ENCODE peak calls at places on chromosomes 1 and 21, in ten cellular contexts. H is kidney, Y is choroid plexus epithelial cell, Q is A549, P is mucosa of descending colon, V is omental fat pad, L is left ventricle myocardium inferior, J is IMR-90, C is tibial artery, A is D721Med. E is an unnamed sample.

GRCh38 chr1:15323989-15324866 is 77.2 kb downstream of the FHAD1 start:
- DNase-seq in P (no peak), J (no peak), L (no peak), A (no peak), Q (no peak), H (no peak), C (no peak), Y (peak; percentile 24), V (no peak), E (no peak)

GRCh38 chr1:78833491-78833890 is 173.0 kb downstream of the ADGRL4 start:
- DNase-seq in V (no peak), J (peak; percentile 78), C (no peak), A (no peak), L (no peak), H (no peak), Y (peak; percentile 88), Q (no peak), P (no peak), E (no peak)

GRCh38 chr1:184646824-184647223 is 107.8 kb downstream of the EDEM3 start:
- DNase-seq in C (no peak), P (no peak), A (no peak), V (no peak), L (no peak), J (no peak), Y (no peak), Q (no peak), H (no peak), E (no peak)

GRCh38 chr1:68623700-68624099 is 126.8 kb upstream of the DEPDC1 start:
- DNase-seq in Q (no peak), J (no peak), H (no peak), L (peak; percentile 47), A (no peak), C (no peak), Y (no peak), P (no peak), V (no peak), E (no peak)

GRCh38 chr1:221720545-221720944 is 21.3 kb downstream of the DUSP10 start:
- DNase-seq in V (no peak), A (no peak), J (peak; percentile 58), Q (no peak), H (no peak), P (no peak), L (no peak), C (no peak), Y (no peak), E (no peak)

GRCh38 chr21:45264919-45265515 is 22.7 kb downstream of the POFUT2 start:
- DNase-seq in Y (no peak), L (no peak), H (peak; percentile 75), J (no peak), P (no peak), V (no peak), C (peak; percentile 15), Q (no peak), A (no peak), E (no peak)

GRCh38 chr1:27994060-27994459 is 34.3 kb downstream of the XKR8 start:
- DNase-seq in J (no peak), H (no peak), C (no peak), P (no peak), L (no peak), Q (no peak), A (no peak), V (no peak), Y (peak; percentile 63), E (no peak)

GRCh38 chr1:207217778-207218511 is 103.5 kb upstream of the CD55 start:
- DNase-seq in J (no peak), A (no peak), P (no peak), H (no peak), L (no peak), Q (no peak), V (no peak), C (no peak), Y (no peak), E (no peak)

GRCh38 chr1:220315070-220315839 is 43.0 kb upstream of the RAB3GAP2 start:
- DNase-seq in P (no peak), H (no peak), Y (no peak), V (no peak), C (peak; percentile 30), L (no peak), Q (no peak), J (no peak), A (no peak), E (no peak)

DNA sequence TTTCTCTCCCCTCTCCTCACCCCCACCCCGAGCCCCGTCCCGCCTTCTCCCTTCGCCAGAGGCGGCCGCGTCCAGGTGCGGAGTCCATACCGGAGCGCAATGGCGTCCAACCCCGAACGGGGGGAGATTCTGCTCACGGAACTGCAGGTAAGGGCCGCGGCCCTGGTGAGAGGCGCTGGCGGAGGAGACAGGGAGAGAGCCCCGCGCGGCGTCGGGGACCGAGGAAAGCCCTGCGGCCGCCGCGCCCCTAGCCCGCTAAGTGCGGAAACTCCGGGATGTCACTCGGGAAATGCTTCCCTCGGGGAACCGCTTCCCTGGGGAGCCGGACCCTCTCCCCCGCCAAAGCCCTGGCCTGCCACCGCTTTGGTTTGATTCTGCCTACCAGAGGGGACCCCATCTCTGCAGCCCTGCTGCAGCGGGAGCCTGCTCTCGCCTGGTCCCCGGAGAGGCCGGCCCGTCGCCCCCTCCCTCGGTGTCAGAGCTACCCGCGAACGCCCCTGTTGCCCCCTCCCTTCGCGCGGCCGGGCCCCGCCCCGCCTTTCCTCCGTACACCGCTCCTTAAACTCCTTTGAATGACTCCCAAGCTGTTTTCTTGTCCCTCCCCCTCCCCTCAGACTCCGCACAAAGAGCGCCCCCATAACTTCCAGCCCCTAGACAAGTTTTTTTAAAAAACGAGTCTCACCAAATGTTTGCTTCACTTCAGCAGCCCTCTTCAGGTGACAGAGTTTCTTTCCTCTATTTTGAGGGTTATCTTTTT is 587 bp downstream of the PKN2 start:
- DNase-seq in H (peak; percentile 90), C (peak; percentile 27), Q (peak; percentile 40), P (peak; percentile 71), L (peak; percentile 50), V (peak; percentile 24), J (peak; percentile 45), Y (peak; percentile 52), A (no peak), E (peak; percentile 55)
- TF ChIP-seq CTCF in H (no peak), C (no peak), Q (no peak), P (no peak), L (no peak), V (no peak), J (no peak), Y (no peak), A (peak; percentile 41), E (no peak)

DNA sequence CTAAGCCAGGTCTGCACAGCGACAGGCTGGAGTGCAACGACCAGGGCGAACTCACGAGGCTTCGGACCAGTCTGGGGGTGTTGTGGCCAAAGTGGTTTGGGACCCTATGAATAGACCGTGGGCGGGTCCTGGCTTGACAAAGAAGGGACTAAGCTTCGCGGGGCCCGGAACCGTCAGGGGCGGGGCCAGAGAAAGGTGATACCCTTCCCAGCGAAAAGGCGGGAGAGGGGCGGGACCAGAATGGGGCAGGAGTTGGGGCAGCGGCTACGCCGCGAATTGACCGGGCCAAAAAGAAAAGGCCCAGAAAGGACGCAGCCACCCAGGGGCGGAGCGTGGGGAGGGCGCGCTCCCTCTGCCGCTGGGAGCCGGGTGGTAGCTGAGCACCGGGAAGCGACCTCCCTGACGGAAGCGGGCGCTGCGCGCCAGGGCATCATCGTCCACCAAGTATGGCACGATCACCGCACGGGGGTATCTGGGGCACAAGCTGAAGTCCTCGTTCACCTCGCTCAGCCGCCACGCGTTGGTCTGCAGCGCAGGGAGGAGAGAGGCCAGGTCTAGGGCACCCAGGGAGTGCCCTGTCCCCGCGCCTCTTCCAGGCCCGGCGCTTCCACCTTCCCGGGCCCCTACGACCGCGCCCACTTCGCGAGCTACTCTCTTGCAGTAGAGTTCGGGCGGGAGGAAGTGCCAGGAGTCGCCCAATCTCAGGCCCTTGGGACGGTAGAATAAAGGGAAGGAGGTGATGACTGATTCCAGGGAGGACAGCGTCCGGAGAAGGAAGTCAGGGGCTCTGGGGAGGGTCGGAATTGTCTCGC is 6.7 kb upstream of the FAM167B start:
- DNase-seq in L (peak; percentile 73), Y (no peak), P (peak; percentile 74), A (no peak), J (peak; percentile 39), H (peak; percentile 93), V (peak; percentile 33), C (peak; percentile 69), Q (peak; percentile 53), E (peak; percentile 56)
- TF ChIP-seq CTCF in L (peak; percentile 47), Y (peak; percentile 9), P (no peak), A (peak; percentile 28), J (peak; percentile 18), H (peak; percentile 22), V (no peak), C (peak; percentile 28), Q (peak; percentile 36), E (no peak)

GRCh38 chr1:160662888-160663287 is 16.0 kb upstream of the SLAMF1 start:
- DNase-seq in V (no peak), Y (no peak), A (no peak), J (no peak), Q (no peak), P (no peak), C (no peak), L (no peak), H (no peak), E (no peak)
- TF ChIP-seq CTCF in V (no peak), Y (no peak), A (no peak), J (no peak), Q (no peak), P (no peak), C (no peak), L (no peak), H (no peak), E (no peak)

GRCh38 chr1:205600085-205600484 is 31.7 kb downstream of the ELK4 start:
- DNase-seq in C (no peak), Q (no peak), L (no peak), V (no peak), P (no peak), J (peak; percentile 81), A (no peak), H (no peak), Y (peak; percentile 78), E (no peak)
- TF ChIP-seq CTCF in C (no peak), Q (no peak), L (no peak), V (no peak), P (no peak), J (peak; percentile 43), A (no peak), H (no peak), Y (peak; percentile 60), E (no peak)

DNA sequence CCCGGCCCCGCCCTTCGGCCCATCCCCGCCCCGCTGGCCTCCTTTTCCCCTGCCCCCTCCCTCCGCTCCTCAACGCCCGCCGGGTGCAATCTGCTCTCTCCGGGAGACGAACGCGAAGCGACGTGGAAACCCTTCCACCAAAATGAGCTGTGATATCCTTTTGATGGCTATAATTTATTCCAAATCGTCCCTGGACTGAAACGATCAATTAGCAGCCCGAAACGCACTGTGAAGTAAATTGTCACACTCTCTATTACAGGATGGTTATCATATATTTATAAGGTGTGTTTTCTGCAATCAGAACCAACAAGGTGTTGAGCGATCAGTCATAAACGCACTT is 134.6 kb upstream of the BARHL2 start:
- DNase-seq in C (no peak), H (no peak), Y (no peak), L (no peak), A (no peak), Q (no peak), P (no peak), V (no peak), J (no peak), E (no peak)
- TF ChIP-seq CTCF in C (no peak), H (no peak), Y (no peak), L (no peak), A (no peak), Q (no peak), P (no peak), V (no peak), J (no peak), E (peak; percentile 41)

DNA sequence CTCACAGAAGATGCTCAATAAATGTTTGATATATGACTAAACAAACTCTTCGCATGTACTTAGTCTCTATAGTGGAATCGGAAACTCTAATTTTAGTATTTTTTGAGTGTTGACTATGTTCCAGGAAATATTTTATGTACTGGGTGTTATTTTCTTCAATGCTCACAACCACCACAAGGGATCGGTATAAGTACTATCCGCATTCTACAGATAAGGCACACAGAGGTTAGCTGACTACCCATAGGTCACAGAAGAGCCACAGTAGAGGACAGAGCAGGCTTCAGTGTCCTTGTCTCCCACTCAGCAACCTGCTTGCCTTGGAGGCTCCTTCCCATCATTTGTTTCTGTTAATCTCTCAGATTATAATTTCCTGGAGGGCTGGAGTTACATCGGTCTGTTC is 451.3 kb downstream of the OMA1 start:
- DNase-seq in C (no peak), J (no peak), L (no peak), H (no peak), Y (no peak), P (no peak), V (no peak), Q (no peak), A (no peak), E (no peak)
- TF ChIP-seq CTCF in C (no peak), J (no peak), L (no peak), H (no peak), Y (no peak), P (no peak), V (no peak), Q (no peak), A (no peak), E (no peak)

E was measured in CD14-positive monocyte.